ENCODE peak calls at places on chromosomes 5 and 9, in five cellular contexts. I is Peyer's patch, L is cerebellar cortex, Y is C1 segment of cervical spinal cord, R is B cell. E is an unnamed sample.

GRCh38 chr5:137332296-137332695 is 166.8 kb downstream of the SPOCK1 start:
- DNase-seq in R (no peak), Y (no peak), L (peak), I (no peak), E (no peak)

GRCh38 chr5:149002761-149003689 is 59.8 kb downstream of the SH3TC2 start:
- DNase-seq in I (no peak), L (peak), Y (no peak), R (no peak), E (no peak)

GRCh38 chr5:14264605-14265316 is 121.6 kb downstream of the TRIO start:
- DNase-seq in L (peak), I (peak), R (peak), Y (peak), E (peak)

GRCh38 chr9:89919171-89919681 is 314.4 kb downstream of the GADD45G start:
- DNase-seq in L (peak), Y (no peak), R (peak), I (peak), E (peak)

GRCh38 chr5:153974131-153974812 is 64.4 kb downstream of the FAM114A2 start:
- DNase-seq in L (peak), I (no peak), R (peak), Y (peak), E (peak)

GRCh38 chr5:101036778-101037177 is 133.7 kb upstream of the ST8SIA4 start:
- DNase-seq in R (no peak), I (no peak), Y (no peak), L (no peak), E (no peak)

GRCh38 chr9:78857371-78858225 is 560.7 kb downstream of the PSAT1 start:
- DNase-seq in L (peak), I (no peak), R (no peak), Y (no peak), E (no peak)

GRCh38 chr9:99385814-99386279 is 163.8 kb downstream of the SEC61B start:
- DNase-seq in R (no peak), L (no peak), I (no peak), Y (no peak), E (no peak)

GRCh38 chr5:111595425-111595824 is 83.1 kb upstream of the STARD4 start:
- DNase-seq in R (no peak), I (no peak), Y (no peak), L (no peak), E (no peak)

GRCh38 chr5:149552761-149553160 is 1.5 kb upstream of the CSNK1A1 start:
- DNase-seq in L (no peak), Y (no peak), I (no peak), R (no peak), E (no peak)

GRCh38 chr5:4022991-4023390 is 427.4 kb downstream of the IRX1 start:
- DNase-seq in R (no peak), I (no peak), L (no peak), Y (no peak), E (no peak)

GRCh38 chr5:132087176-132087575 is 13.6 kb downstream of the CSF2 start:
- DNase-seq in Y (no peak), I (no peak), R (no peak), L (peak), E (no peak)

GRCh38 chr9:88781500-88782391 is 209.5 kb upstream of the S1PR3 start:
- DNase-seq in R (no peak), Y (no peak), I (no peak), L (peak), E (no peak)

GRCh38 chr5:128763324-128763723 is 202.0 kb upstream of the SLC27A6 start:
- DNase-seq in L (no peak), I (no peak), Y (no peak), R (no peak), E (no peak)

GRCh38 chr5:34499001-34499734 is 157.0 kb upstream of the RAI14 start:
- DNase-seq in Y (no peak), R (peak), L (no peak), I (no peak), E (no peak)

GRCh38 chr5:57738306-57738705 is 255.7 kb upstream of the ACTBL2 start:
- DNase-seq in Y (no peak), L (no peak), I (no peak), R (no peak), E (no peak)

GRCh38 chr5:6632324-6632930 is 417 bp downstream of the NSUN2 start:
- DNase-seq in Y (no peak), I (peak), R (no peak), L (peak), E (peak)

GRCh38 chr5:16234598-16234997 is 55.0 kb upstream of the MARCHF11 start:
- DNase-seq in L (no peak), I (no peak), Y (no peak), R (no peak), E (no peak)

GRCh38 chr9:17777465-17777864 is 198.6 kb downstream of the SH3GL2 start:
- DNase-seq in Y (no peak), I (no peak), L (no peak), R (no peak), E (no peak)

E was measured in pons.